ENCODE peak calls at places on chromosomes 11 and 22, in ten cellular contexts. One of them, this sample, is unnamed.

GRCh38 chr11:112513936-112514716 is 253.5 kb upstream of the PLET1 start:
- DNase-seq in kidney: no peak
- DNase-seq in stimulated activated CD4-positive, alpha-beta T cell treated with anti-CD3 and anti-CD28 coated beads, Interleukin-4, amount 100 ng/mL, for 24 hours: no peak
- DNase-seq in activated T-cell treated with anti-CD3 and anti-CD28 coated beads, Interleukin-2, amount 50 U/mL, for 1 hour: no peak
- DNase-seq in AG09309: no peak
- DNase-seq in mesenchymal stem cell: peak
- DNase-seq in left ventricle myocardium inferior: no peak
- DNase-seq in T-helper 2 cell: no peak
- DNase-seq in A549: no peak
- DNase-seq in stimulated activated CD8-positive, alpha-beta memory T cell treated with anti-CD3 and anti-CD28 coated beads, Interleukin-15, amount 100 ng/mL, for 24 hours: no peak
- DNase-seq in this sample: no peak

GRCh38 chr22:49962751-49963646 is 2.4 kb downstream of the PIM3 start:
- DNase-seq in kidney: peak
- DNase-seq in stimulated activated CD4-positive, alpha-beta T cell treated with anti-CD3 and anti-CD28 coated beads, Interleukin-4, amount 100 ng/mL, for 24 hours: no peak
- DNase-seq in activated T-cell treated with anti-CD3 and anti-CD28 coated beads, Interleukin-2, amount 50 U/mL, for 1 hour: peak
- DNase-seq in AG09309: no peak
- DNase-seq in mesenchymal stem cell: no peak
- DNase-seq in left ventricle myocardium inferior: peak
- DNase-seq in T-helper 2 cell: no peak
- DNase-seq in A549: no peak
- DNase-seq in stimulated activated CD8-positive, alpha-beta memory T cell treated with anti-CD3 and anti-CD28 coated beads, Interleukin-15, amount 100 ng/mL, for 24 hours: no peak
- DNase-seq in this sample: peak

GRCh38 chr11:122850076-122850631 is 11.9 kb downstream of the CRTAM start:
- DNase-seq in kidney: no peak
- DNase-seq in stimulated activated CD4-positive, alpha-beta T cell treated with anti-CD3 and anti-CD28 coated beads, Interleukin-4, amount 100 ng/mL, for 24 hours: peak
- DNase-seq in activated T-cell treated with anti-CD3 and anti-CD28 coated beads, Interleukin-2, amount 50 U/mL, for 1 hour: peak
- DNase-seq in AG09309: peak
- DNase-seq in mesenchymal stem cell: peak
- DNase-seq in left ventricle myocardium inferior: no peak
- DNase-seq in T-helper 2 cell: peak
- DNase-seq in A549: no peak
- DNase-seq in stimulated activated CD8-positive, alpha-beta memory T cell treated with anti-CD3 and anti-CD28 coated beads, Interleukin-15, amount 100 ng/mL, for 24 hours: no peak
- DNase-seq in this sample: no peak

GRCh38 chr22:29369460-29369859 is 18.9 kb downstream of the AP1B1 start:
- DNase-seq in kidney: no peak
- DNase-seq in stimulated activated CD4-positive, alpha-beta T cell treated with anti-CD3 and anti-CD28 coated beads, Interleukin-4, amount 100 ng/mL, for 24 hours: no peak
- DNase-seq in activated T-cell treated with anti-CD3 and anti-CD28 coated beads, Interleukin-2, amount 50 U/mL, for 1 hour: no peak
- DNase-seq in AG09309: peak
- DNase-seq in mesenchymal stem cell: peak
- DNase-seq in left ventricle myocardium inferior: peak
- DNase-seq in T-helper 2 cell: no peak
- DNase-seq in A549: no peak
- DNase-seq in stimulated activated CD8-positive, alpha-beta memory T cell treated with anti-CD3 and anti-CD28 coated beads, Interleukin-15, amount 100 ng/mL, for 24 hours: no peak
- DNase-seq in this sample: no peak

GRCh38 chr11:76629853-76630599 is 40.5 kb downstream of the LRRC32 start:
- DNase-seq in kidney: peak
- DNase-seq in stimulated activated CD4-positive, alpha-beta T cell treated with anti-CD3 and anti-CD28 coated beads, Interleukin-4, amount 100 ng/mL, for 24 hours: no peak
- DNase-seq in activated T-cell treated with anti-CD3 and anti-CD28 coated beads, Interleukin-2, amount 50 U/mL, for 1 hour: no peak
- DNase-seq in AG09309: no peak
- DNase-seq in mesenchymal stem cell: no peak
- DNase-seq in left ventricle myocardium inferior: peak
- DNase-seq in T-helper 2 cell: no peak
- DNase-seq in A549: no peak
- DNase-seq in stimulated activated CD8-positive, alpha-beta memory T cell treated with anti-CD3 and anti-CD28 coated beads, Interleukin-15, amount 100 ng/mL, for 24 hours: no peak
- DNase-seq in this sample: no peak

GRCh38 chr11:35274909-35275807 is 136.2 kb downstream of the CD44 start:
- DNase-seq in kidney: no peak
- DNase-seq in stimulated activated CD4-positive, alpha-beta T cell treated with anti-CD3 and anti-CD28 coated beads, Interleukin-4, amount 100 ng/mL, for 24 hours: no peak
- DNase-seq in activated T-cell treated with anti-CD3 and anti-CD28 coated beads, Interleukin-2, amount 50 U/mL, for 1 hour: no peak
- DNase-seq in AG09309: no peak
- DNase-seq in mesenchymal stem cell: no peak
- DNase-seq in left ventricle myocardium inferior: peak
- DNase-seq in T-helper 2 cell: no peak
- DNase-seq in A549: peak
- DNase-seq in stimulated activated CD8-positive, alpha-beta memory T cell treated with anti-CD3 and anti-CD28 coated beads, Interleukin-15, amount 100 ng/mL, for 24 hours: no peak
- DNase-seq in this sample: no peak

GRCh38 chr11:128458316-128458715 is 129.0 kb downstream of the ETS1 start:
- DNase-seq in kidney: no peak
- DNase-seq in stimulated activated CD4-positive, alpha-beta T cell treated with anti-CD3 and anti-CD28 coated beads, Interleukin-4, amount 100 ng/mL, for 24 hours: no peak
- DNase-seq in activated T-cell treated with anti-CD3 and anti-CD28 coated beads, Interleukin-2, amount 50 U/mL, for 1 hour: no peak
- DNase-seq in AG09309: no peak
- DNase-seq in mesenchymal stem cell: peak
- DNase-seq in left ventricle myocardium inferior: no peak
- DNase-seq in T-helper 2 cell: no peak
- DNase-seq in A549: peak
- DNase-seq in stimulated activated CD8-positive, alpha-beta memory T cell treated with anti-CD3 and anti-CD28 coated beads, Interleukin-15, amount 100 ng/mL, for 24 hours: no peak
- DNase-seq in this sample: no peak

GRCh38 chr22:31586137-31586920 is 75.7 kb downstream of the PISD start:
- DNase-seq in kidney: no peak
- DNase-seq in stimulated activated CD4-positive, alpha-beta T cell treated with anti-CD3 and anti-CD28 coated beads, Interleukin-4, amount 100 ng/mL, for 24 hours: no peak
- DNase-seq in activated T-cell treated with anti-CD3 and anti-CD28 coated beads, Interleukin-2, amount 50 U/mL, for 1 hour: no peak
- DNase-seq in AG09309: no peak
- DNase-seq in mesenchymal stem cell: peak
- DNase-seq in left ventricle myocardium inferior: no peak
- DNase-seq in T-helper 2 cell: no peak
- DNase-seq in A549: no peak
- DNase-seq in stimulated activated CD8-positive, alpha-beta memory T cell treated with anti-CD3 and anti-CD28 coated beads, Interleukin-15, amount 100 ng/mL, for 24 hours: no peak
- DNase-seq in this sample: no peak

GRCh38 chr11:4610258-4610935 is 2.4 kb upstream of the TRIM68 start:
- DNase-seq in kidney: no peak
- DNase-seq in stimulated activated CD4-positive, alpha-beta T cell treated with anti-CD3 and anti-CD28 coated beads, Interleukin-4, amount 100 ng/mL, for 24 hours: no peak
- DNase-seq in activated T-cell treated with anti-CD3 and anti-CD28 coated beads, Interleukin-2, amount 50 U/mL, for 1 hour: no peak
- DNase-seq in AG09309: no peak
- DNase-seq in mesenchymal stem cell: peak
- DNase-seq in left ventricle myocardium inferior: no peak
- DNase-seq in T-helper 2 cell: peak
- DNase-seq in A549: no peak
- DNase-seq in stimulated activated CD8-positive, alpha-beta memory T cell treated with anti-CD3 and anti-CD28 coated beads, Interleukin-15, amount 100 ng/mL, for 24 hours: no peak
- DNase-seq in this sample: no peak

GRCh38 chr22:43435851-43436535 is 24.2 kb downstream of the MPPED1 start:
- DNase-seq in kidney: peak
- DNase-seq in stimulated activated CD4-positive, alpha-beta T cell treated with anti-CD3 and anti-CD28 coated beads, Interleukin-4, amount 100 ng/mL, for 24 hours: no peak
- DNase-seq in activated T-cell treated with anti-CD3 and anti-CD28 coated beads, Interleukin-2, amount 50 U/mL, for 1 hour: no peak
- DNase-seq in AG09309: no peak
- DNase-seq in mesenchymal stem cell: no peak
- DNase-seq in left ventricle myocardium inferior: no peak
- DNase-seq in T-helper 2 cell: no peak
- DNase-seq in A549: no peak
- DNase-seq in stimulated activated CD8-positive, alpha-beta memory T cell treated with anti-CD3 and anti-CD28 coated beads, Interleukin-15, amount 100 ng/mL, for 24 hours: no peak
- DNase-seq in this sample: no peak

GRCh38 chr11:44840526-44840925 is 110.2 kb downstream of the TP53I11 start:
- DNase-seq in kidney: no peak
- DNase-seq in stimulated activated CD4-positive, alpha-beta T cell treated with anti-CD3 and anti-CD28 coated beads, Interleukin-4, amount 100 ng/mL, for 24 hours: no peak
- DNase-seq in activated T-cell treated with anti-CD3 and anti-CD28 coated beads, Interleukin-2, amount 50 U/mL, for 1 hour: no peak
- DNase-seq in AG09309: no peak
- DNase-seq in mesenchymal stem cell: no peak
- DNase-seq in left ventricle myocardium inferior: no peak
- DNase-seq in T-helper 2 cell: no peak
- DNase-seq in A549: no peak
- DNase-seq in stimulated activated CD8-positive, alpha-beta memory T cell treated with anti-CD3 and anti-CD28 coated beads, Interleukin-15, amount 100 ng/mL, for 24 hours: no peak
- DNase-seq in this sample: no peak

GRCh38 chr11:127063191-127063590 is 62.6 kb upstream of the KIRREL3 start:
- DNase-seq in kidney: no peak
- DNase-seq in stimulated activated CD4-positive, alpha-beta T cell treated with anti-CD3 and anti-CD28 coated beads, Interleukin-4, amount 100 ng/mL, for 24 hours: no peak
- DNase-seq in activated T-cell treated with anti-CD3 and anti-CD28 coated beads, Interleukin-2, amount 50 U/mL, for 1 hour: no peak
- DNase-seq in AG09309: no peak
- DNase-seq in mesenchymal stem cell: no peak
- DNase-seq in left ventricle myocardium inferior: no peak
- DNase-seq in T-helper 2 cell: no peak
- DNase-seq in A549: no peak
- DNase-seq in stimulated activated CD8-positive, alpha-beta memory T cell treated with anti-CD3 and anti-CD28 coated beads, Interleukin-15, amount 100 ng/mL, for 24 hours: no peak
- DNase-seq in this sample: no peak

GRCh38 chr11:108319541-108320145 is 96.8 kb downstream of the ATM start:
- DNase-seq in kidney: no peak
- DNase-seq in stimulated activated CD4-positive, alpha-beta T cell treated with anti-CD3 and anti-CD28 coated beads, Interleukin-4, amount 100 ng/mL, for 24 hours: no peak
- DNase-seq in activated T-cell treated with anti-CD3 and anti-CD28 coated beads, Interleukin-2, amount 50 U/mL, for 1 hour: no peak
- DNase-seq in AG09309: no peak
- DNase-seq in mesenchymal stem cell: no peak
- DNase-seq in left ventricle myocardium inferior: no peak
- DNase-seq in T-helper 2 cell: no peak
- DNase-seq in A549: no peak
- DNase-seq in stimulated activated CD8-positive, alpha-beta memory T cell treated with anti-CD3 and anti-CD28 coated beads, Interleukin-15, amount 100 ng/mL, for 24 hours: no peak
- DNase-seq in this sample: no peak

This sample was measured in T-helper 1 cell.